ENCODE peak calls at places on chromosomes 16 and 17, in ten cellular contexts. V is activated naive CD4-positive, alpha-beta T cell treated with anti-CD3 and anti-CD28 coated beads, Interleukin-2, amount 10 ng/mL, durations not matched to agents 7 days and 5 days; G is Kasumi-1; P is IMR-90; A is GM12878; X is WTC11; Z is NCI-H446; Y is GM04504; M is Peyer's patch; H is tibial artery. U is an unnamed sample.

GRCh38 chr16:69773255-69773947 is 11.3 kb downstream of the WWP2 start:
- DNase-seq in V (no peak), G (no peak), P (no peak), A (no peak), X (no peak), Z (no peak), Y (no peak), M (no peak), H (no peak), U (no peak)

GRCh38 chr17:77131919-77132318 is 8.8 kb upstream of the SEC14L1 start:
- DNase-seq in V (no peak), G (no peak), P (peak), A (no peak), X (no peak), Z (peak), Y (no peak), M (no peak), H (no peak), U (no peak)

GRCh38 chr16:3292604-3293003 is 9.3 kb downstream of the ZNF263 start:
- DNase-seq in V (no peak), G (no peak), P (peak), A (no peak), X (no peak), Z (no peak), Y (peak), M (no peak), H (no peak), U (no peak)

GRCh38 chr16:89581045-89581695 is 5.6 kb downstream of the CPNE7 start:
- DNase-seq in V (no peak), G (no peak), P (peak), A (no peak), X (no peak), Z (no peak), Y (peak), M (no peak), H (no peak), U (peak)

GRCh38 chr17:77526728-77527355 is 386.1 kb downstream of the SEC14L1 start:
- DNase-seq in V (peak), G (no peak), P (no peak), A (no peak), X (no peak), Z (peak), Y (no peak), M (no peak), H (peak), U (no peak)

GRCh38 chr16:8623634-8624033 is 2.1 kb downstream of the METTL22 start:
- DNase-seq in V (no peak), G (no peak), P (peak), A (no peak), X (no peak), Z (no peak), Y (peak), M (no peak), H (no peak), U (no peak)

GRCh38 chr17:48498168-48498840 is 32.5 kb downstream of the HOXB1 start:
- DNase-seq in V (no peak), G (no peak), P (no peak), A (no peak), X (no peak), Z (no peak), Y (no peak), M (no peak), H (no peak), U (no peak)

GRCh38 chr17:38329284-38329683 is 14.5 kb downstream of the GPR179 start:
- DNase-seq in V (no peak), G (no peak), P (no peak), A (no peak), X (no peak), Z (no peak), Y (no peak), M (no peak), H (no peak), U (no peak)

GRCh38 chr17:41771389-41772206 is 14.9 kb downstream of the JUP start:
- DNase-seq in V (no peak), G (no peak), P (no peak), A (no peak), X (no peak), Z (no peak), Y (no peak), M (no peak), H (no peak), U (no peak)

GRCh38 chr17:33121756-33122155 is 130.1 kb downstream of the SPACA3 start:
- DNase-seq in V (no peak), G (no peak), P (no peak), A (no peak), X (no peak), Z (no peak), Y (no peak), M (no peak), H (no peak), U (no peak)

GRCh38 chr17:82216301-82217119 is 3.9 kb upstream of the CCDC57 start:
- DNase-seq in V (peak), G (peak), P (peak), A (peak), X (no peak), Z (peak), Y (peak), M (peak), H (peak), U (no peak)

GRCh38 chr16:2027024-2028010 is 615 bp downstream of the NHERF2 start:
- DNase-seq in V (peak), G (no peak), P (peak), A (no peak), X (no peak), Z (no peak), Y (no peak), M (no peak), H (no peak), U (no peak)

GRCh38 chr17:64183815-64184397 is 54.0 kb upstream of the ERN1 start:
- DNase-seq in V (no peak), G (no peak), P (peak), A (no peak), X (no peak), Z (no peak), Y (peak), M (no peak), H (no peak), U (no peak)

GRCh38 chr16:89687092-89687940 is 827 bp downstream of the CDK10 start:
- DNase-seq in V (no peak), G (no peak), P (peak), A (peak), X (no peak), Z (no peak), Y (peak), M (no peak), H (no peak), U (peak)

GRCh38 chr16:28863929-28864886 is 565 bp downstream of the SH2B1 start:
- DNase-seq in V (peak), G (no peak), P (peak), A (no peak), X (no peak), Z (no peak), Y (no peak), M (no peak), H (no peak), U (peak)

GRCh38 chr17:62119373-62119772 is 54.3 kb upstream of the MED13 start:
- DNase-seq in V (no peak), G (no peak), P (no peak), A (no peak), X (no peak), Z (no peak), Y (no peak), M (no peak), H (no peak), U (no peak)

GRCh38 chr16:1283296-1283695 is 26.1 kb upstream of the UBE2I start:
- DNase-seq in V (no peak), G (no peak), P (no peak), A (no peak), X (no peak), Z (no peak), Y (no peak), M (no peak), H (no peak), U (no peak)

GRCh38 chr16:56722200-56722842 is 7.6 kb upstream of the NUP93 start:
- DNase-seq in V (no peak), G (no peak), P (no peak), A (no peak), X (no peak), Z (no peak), Y (no peak), M (no peak), H (no peak), U (no peak)

GRCh38 chr17:43905400-43905984 is 1.8 kb downstream of the MPP2 start:
- DNase-seq in V (no peak), G (no peak), P (no peak), A (no peak), X (no peak), Z (peak), Y (no peak), M (no peak), H (no peak), U (peak)

GRCh38 chr17:42871647-42872046 is 20.6 kb downstream of the AOC3 start:
- DNase-seq in V (no peak), G (no peak), P (no peak), A (no peak), X (no peak), Z (no peak), Y (no peak), M (no peak), H (no peak), U (no peak)

GRCh38 chr16:10514369-10515055 is 65.9 kb downstream of the EMP2 start:
- DNase-seq in V (peak), G (peak), P (peak), A (no peak), X (peak), Z (no peak), Y (peak), M (peak), H (no peak), U (no peak)

GRCh38 chr17:75625813-75626486 is 7.3 kb upstream of the SMIM5 start:
- DNase-seq in V (peak), G (peak), P (peak), A (no peak), X (peak), Z (no peak), Y (no peak), M (no peak), H (no peak), U (no peak)

GRCh38 chr17:2948721-2949468 is 114.5 kb downstream of the OR1D5 start:
- DNase-seq in V (no peak), G (no peak), P (no peak), A (no peak), X (no peak), Z (no peak), Y (no peak), M (no peak), H (peak), U (no peak)

GRCh38 chr17:31488264-31488981 is 96.9 kb downstream of the RAB11FIP4 start:
- DNase-seq in V (peak), G (no peak), P (no peak), A (no peak), X (peak), Z (no peak), Y (no peak), M (peak), H (no peak), U (no peak)

U was measured in retinal pigment epithelial cell.